ENCODE peak calls at places on chromosomes 2 and 18, in seven cellular contexts. C is lung, E is tibial nerve, B is fibroblast of lung, J is Karpas-422, Z is psoas muscle, S is Peyer's patch. T is an unnamed sample.

GRCh38 chr2:138105358-138105757 is 141.1 kb downstream of the HNMT start:
- DNase-seq in C (no peak), E (no peak), B (no peak), J (no peak), Z (no peak), S (no peak), T (no peak)

GRCh38 chr2:109349555-109350430 is 220.8 kb downstream of the SH3RF3 start:
- DNase-seq in C (no peak), E (no peak), B (no peak), J (no peak), Z (no peak), S (no peak), T (no peak)

GRCh38 chr2:129895061-129895460 is 84.4 kb upstream of the RAB6C start:
- DNase-seq in C (no peak), E (no peak), B (no peak), J (no peak), Z (no peak), S (peak; percentile 15), T (no peak)

GRCh38 chr2:47992671-47993070 is 86.4 kb upstream of the FBXO11 start:
- DNase-seq in C (no peak), E (no peak), B (no peak), J (no peak), Z (no peak), S (no peak), T (no peak)

GRCh38 chr18:69432847-69433246 is 32.2 kb downstream of the DOK6 start:
- DNase-seq in C (no peak), E (no peak), B (no peak), J (peak; percentile 19), Z (no peak), S (no peak), T (no peak)

GRCh38 chr2:3246928-3247714 is 130.5 kb downstream of the EIPR1 start:
- DNase-seq in C (no peak), E (no peak), B (no peak), J (no peak), Z (no peak), S (no peak), T (no peak)

GRCh38 chr18:45071959-45072358 is 391.3 kb downstream of the SETBP1 start:
- DNase-seq in C (no peak), E (no peak), B (no peak), J (no peak), Z (no peak), S (no peak), T (no peak)

GRCh38 chr2:538646-539045 is 138.6 kb downstream of the TMEM18 start:
- DNase-seq in C (no peak), E (no peak), B (no peak), J (no peak), Z (no peak), S (no peak), T (no peak)

GRCh38 chr2:573025-573424 is 104.2 kb downstream of the TMEM18 start:
- DNase-seq in C (no peak), E (no peak), B (no peak), J (no peak), Z (no peak), S (no peak), T (no peak)

GRCh38 chr2:3464401-3465005 is 54.8 kb downstream of the ADI1 start:
- DNase-seq in C (no peak), E (no peak), B (no peak), J (no peak), Z (no peak), S (no peak), T (peak; percentile 14)

GRCh38 chr2:197433770-197434438 is 924 bp downstream of the SF3B1 start:
- DNase-seq in C (no peak), E (no peak), B (peak; percentile 11), J (peak; percentile 59), Z (no peak), S (no peak), T (no peak)

GRCh38 chr2:192035731-192036442 is 158.8 kb downstream of the TMEFF2 start:
- DNase-seq in C (no peak), E (no peak), B (peak; percentile 79), J (no peak), Z (no peak), S (no peak), T (no peak)

GRCh38 chr2:14634885-14635871 is 2.7 kb downstream of the LRATD1 start:
- DNase-seq in C (peak; percentile 75), E (peak; percentile 72), B (peak; percentile 72), J (no peak), Z (peak; percentile 62), S (peak; percentile 87), T (peak; percentile 67)

GRCh38 chr2:89844221-89844943 is 1152.9 kb downstream of the RPIA start:
- DNase-seq in C (no peak), E (no peak), B (no peak), J (peak; percentile 50), Z (no peak), S (peak; percentile 40), T (no peak)

DNA sequence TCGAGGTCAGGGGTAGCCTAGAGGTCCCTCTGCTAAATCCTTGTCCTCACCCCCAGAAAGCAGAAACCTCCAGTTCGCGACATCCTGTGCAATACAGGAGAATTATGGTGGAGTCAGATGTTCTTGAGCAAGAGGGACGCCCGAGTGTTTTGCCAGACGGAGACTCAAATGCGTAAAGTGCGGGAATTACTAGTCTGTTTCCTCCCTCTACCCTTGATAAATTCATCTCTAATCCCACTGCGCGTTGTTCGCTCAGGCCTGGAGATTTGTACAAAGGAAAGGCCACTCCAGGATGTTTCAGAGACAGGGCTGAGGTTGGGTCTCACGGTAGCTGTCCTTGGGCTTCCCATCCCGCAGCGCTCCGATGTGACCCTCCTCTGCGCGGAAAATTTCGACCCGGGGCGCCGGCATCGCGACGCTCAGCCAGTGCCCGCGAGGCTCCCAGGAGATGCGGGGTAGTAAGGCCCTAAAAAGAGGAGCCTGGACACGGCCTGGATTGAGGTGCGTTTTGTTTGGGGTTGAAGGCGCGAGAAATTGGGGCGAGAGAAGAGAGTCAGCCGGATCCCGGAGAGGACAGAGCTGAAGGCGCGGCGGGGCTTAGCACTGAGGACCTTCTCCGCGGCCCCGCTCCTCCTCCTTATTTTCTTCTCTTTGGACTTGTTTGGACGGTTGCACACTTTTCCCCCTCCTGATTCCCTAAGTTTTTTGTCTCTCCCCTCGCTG is 2.6 kb upstream of the NEUROD1 start:
- DNase-seq in C (no peak), E (no peak), B (no peak), J (no peak), Z (no peak), S (no peak), T (no peak)
- H3K27me3 ChIP-seq in C (peaks cover 2% of the 10 kb centered on the region), E (peaks cover 97% of the 10 kb centered on the region), B (peaks cover 79% of the 10 kb centered on the region), J (no peaks in the 10 kb centered on the region), Z (peaks cover 44% of the 10 kb centered on the region), S (no peaks in the 10 kb centered on the region), T (peaks cover 44% of the 10 kb centered on the region)

GRCh38 chr2:120953066-120953760 is 217.5 kb downstream of the GLI2 start:
- DNase-seq in C (no peak), E (no peak), B (no peak), J (no peak), Z (no peak), S (no peak), T (no peak)
- H3K27ac ChIP-seq in C (no peak overlapping the region), E (no peak overlapping the region), B (no peak overlapping the region), J (no peak overlapping the region), Z (no peak overlapping the region), S (no peak overlapping the region), T (no peak overlapping the region)

GRCh38 chr18:74468547-74469014 is 11.5 kb upstream of the DIPK1C start:
- DNase-seq in C (no peak), E (no peak), B (no peak), J (no peak), Z (no peak), S (no peak), T (no peak)
- H3K27me3 ChIP-seq in C (no peaks in the 10 kb centered on the region), E (no peaks in the 10 kb centered on the region), B (no peaks in the 10 kb centered on the region), J (peaks cover 3% of the 10 kb centered on the region), Z (no peaks in the 10 kb centered on the region), S (no peaks in the 10 kb centered on the region), T (no peaks in the 10 kb centered on the region)

GRCh38 chr2:156400704-156401678 is 35.2 kb upstream of the GPD2 start:
- DNase-seq in C (peak; percentile 68), E (peak; percentile 96), B (peak; percentile 93), J (peak; percentile 82), Z (peak; percentile 63), S (peak; percentile 73), T (peak; percentile 75)

GRCh38 chr2:156397229-156397628 is 39.0 kb upstream of the GPD2 start:
- DNase-seq in C (no peak), E (no peak), B (no peak), J (no peak), Z (no peak), S (no peak), T (no peak)

GRCh38 chr2:156399950-156400703 is 36.1 kb upstream of the GPD2 start:
- DNase-seq in C (peak; percentile 79), E (no peak), B (peak; percentile 81), J (no peak), Z (peak; percentile 90), S (peak; percentile 85), T (peak; percentile 78)

GRCh38 chr2:156398176-156398575 is 38.0 kb upstream of the GPD2 start:
- DNase-seq in C (no peak), E (no peak), B (no peak), J (no peak), Z (no peak), S (no peak), T (no peak)

DNA sequence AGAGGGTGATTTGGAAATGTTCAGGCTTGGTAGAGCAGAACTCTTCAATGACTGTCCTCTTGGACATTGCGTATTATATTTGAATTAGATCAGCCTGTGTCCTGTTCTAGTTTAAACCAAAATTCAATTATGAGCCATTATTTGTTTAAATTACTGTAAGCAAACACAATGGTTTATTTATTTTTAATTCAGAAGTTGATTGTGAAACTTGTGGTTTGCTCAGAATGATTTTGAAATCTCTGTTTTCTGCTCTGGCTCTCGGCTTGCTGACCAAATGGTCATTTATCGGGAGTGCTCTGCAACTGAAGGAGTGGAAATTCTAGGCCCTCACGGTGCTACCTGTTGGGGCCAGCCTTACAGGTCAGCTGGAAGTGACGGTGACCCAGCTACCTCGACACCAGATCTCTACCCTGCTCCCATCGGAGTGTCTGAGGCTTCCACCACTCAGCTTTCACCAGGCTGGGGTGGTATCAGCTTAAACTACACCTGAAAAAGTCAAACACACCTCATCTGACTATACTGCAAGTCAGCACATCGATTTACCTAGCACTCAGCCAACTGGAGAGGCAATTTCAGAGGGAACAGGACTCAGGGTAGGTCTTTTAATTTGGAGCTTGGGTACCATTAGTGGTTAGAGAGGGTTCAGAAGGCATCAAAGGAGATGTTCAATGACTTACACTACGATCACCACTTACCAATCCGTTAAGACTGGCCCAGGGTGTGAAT is 36.8 kb upstream of the GPD2 start:
- DNase-seq in C (peak; percentile 48), E (peak; percentile 22), B (peak; percentile 92), J (no peak), Z (no peak), S (no peak), T (peak; percentile 19)
- H3K27ac ChIP-seq in C (no peak overlapping the region), E (peak overlapping the region; percentile 95), B (no peak overlapping the region), J (no peak overlapping the region), Z (peak overlapping the region; percentile 95), S (peak overlapping the region; percentile 93), T (peak overlapping the region; percentile 91)